ENCODE peak calls at places on chromosome 9, in seven cellular contexts. One of them, this sample, is unnamed. For H3K4me1, the result is how much of the 10 kb centered on the place peaks cover.

GRCh38 chr9:92798358-92798757 is 33.7 kb upstream of the BICD2 start:
- ATAC-seq in RWPE2: no peak
- ATAC-seq in Panc1: no peak
- ATAC-seq in heart left ventricle: no peak
- ATAC-seq in aorta: no peak
- ATAC-seq in upper lobe of left lung: peak
- ATAC-seq in K562: peak
- ATAC-seq in this sample: no peak

GRCh38 chr9:105082843-105083242 is 154.9 kb upstream of the ABCA1 start:
- ATAC-seq in RWPE2: no peak
- ATAC-seq in Panc1: no peak
- ATAC-seq in heart left ventricle: no peak
- ATAC-seq in aorta: no peak
- ATAC-seq in upper lobe of left lung: no peak
- ATAC-seq in K562: no peak
- ATAC-seq in this sample: no peak

GRCh38 chr9:37034938-37035471 is 937 bp upstream of the PAX5 start:
- ATAC-seq in RWPE2: no peak
- ATAC-seq in Panc1: peak
- ATAC-seq in heart left ventricle: no peak
- ATAC-seq in aorta: no peak
- ATAC-seq in upper lobe of left lung: no peak
- ATAC-seq in K562: no peak
- ATAC-seq in this sample: no peak

GRCh38 chr9:38164659-38165221 is 95.7 kb upstream of the SHB start:
- ATAC-seq in RWPE2: no peak
- ATAC-seq in Panc1: no peak
- ATAC-seq in heart left ventricle: no peak
- ATAC-seq in aorta: no peak
- ATAC-seq in upper lobe of left lung: no peak
- ATAC-seq in K562: no peak
- ATAC-seq in this sample: no peak

GRCh38 chr9:126471084-126471611 is 142.6 kb upstream of the LMX1B start:
- ATAC-seq in RWPE2: no peak
- ATAC-seq in Panc1: no peak
- ATAC-seq in heart left ventricle: peak
- ATAC-seq in aorta: peak
- ATAC-seq in upper lobe of left lung: peak
- ATAC-seq in K562: no peak
- ATAC-seq in this sample: peak

GRCh38 chr9:70594546-70594945 is 180.1 kb upstream of the KLF9 start:
- ATAC-seq in RWPE2: no peak
- ATAC-seq in Panc1: no peak
- ATAC-seq in heart left ventricle: no peak
- ATAC-seq in aorta: no peak
- ATAC-seq in upper lobe of left lung: no peak
- ATAC-seq in K562: no peak
- ATAC-seq in this sample: peak

GRCh38 chr9:91342575-91342974 is 19.1 kb downstream of the AUH start:
- ATAC-seq in RWPE2: no peak
- ATAC-seq in Panc1: no peak
- ATAC-seq in heart left ventricle: no peak
- ATAC-seq in aorta: no peak
- ATAC-seq in upper lobe of left lung: no peak
- ATAC-seq in K562: no peak
- ATAC-seq in this sample: no peak

GRCh38 chr9:101533334-101534187 is at the start of gene RNF20:
- ATAC-seq in RWPE2: peak
- ATAC-seq in Panc1: peak
- ATAC-seq in heart left ventricle: peak
- ATAC-seq in aorta: peak
- ATAC-seq in upper lobe of left lung: peak
- ATAC-seq in K562: peak
- ATAC-seq in this sample: peak

GRCh38 chr9:125436613-125437443 is 175.2 kb downstream of the GAPVD1 start:
- ATAC-seq in RWPE2: no peak
- ATAC-seq in Panc1: no peak
- ATAC-seq in heart left ventricle: peak
- ATAC-seq in aorta: no peak
- ATAC-seq in upper lobe of left lung: no peak
- ATAC-seq in K562: peak
- ATAC-seq in this sample: no peak

GRCh38 chr9:105425817-105426433 is 21.9 kb upstream of the FSD1L start:
- ATAC-seq in RWPE2: peak
- ATAC-seq in Panc1: peak
- ATAC-seq in heart left ventricle: no peak
- ATAC-seq in aorta: no peak
- ATAC-seq in upper lobe of left lung: no peak
- ATAC-seq in K562: peak
- ATAC-seq in this sample: no peak

GRCh38 chr9:127233582-127234350 is 30.8 kb upstream of the GARNL3 start:
- ATAC-seq in RWPE2: no peak
- ATAC-seq in Panc1: no peak
- ATAC-seq in heart left ventricle: no peak
- ATAC-seq in aorta: peak
- ATAC-seq in upper lobe of left lung: no peak
- ATAC-seq in K562: no peak
- ATAC-seq in this sample: no peak

GRCh38 chr9:26768196-26768595 is 124.4 kb downstream of the CAAP1 start:
- ATAC-seq in RWPE2: no peak
- ATAC-seq in Panc1: no peak
- ATAC-seq in heart left ventricle: no peak
- ATAC-seq in aorta: no peak
- ATAC-seq in upper lobe of left lung: no peak
- ATAC-seq in K562: no peak
- ATAC-seq in this sample: no peak

GRCh38 chr9:6901179-6901578 is 143.4 kb downstream of the KDM4C start:
- ATAC-seq in RWPE2: peak
- ATAC-seq in Panc1: no peak
- ATAC-seq in heart left ventricle: no peak
- ATAC-seq in aorta: no peak
- ATAC-seq in upper lobe of left lung: no peak
- ATAC-seq in K562: peak
- ATAC-seq in this sample: no peak

GRCh38 chr9:69134412-69134811 is 39.7 kb upstream of the TJP2 start:
- ATAC-seq in RWPE2: no peak
- ATAC-seq in Panc1: no peak
- ATAC-seq in heart left ventricle: no peak
- ATAC-seq in aorta: no peak
- ATAC-seq in upper lobe of left lung: peak
- ATAC-seq in K562: no peak
- ATAC-seq in this sample: no peak

GRCh38 chr9:127974002-127974768 is 6.6 kb downstream of the EEIG1 start:
- ATAC-seq in RWPE2: no peak
- ATAC-seq in Panc1: no peak
- ATAC-seq in heart left ventricle: no peak
- ATAC-seq in aorta: no peak
- ATAC-seq in upper lobe of left lung: no peak
- ATAC-seq in K562: no peak
- ATAC-seq in this sample: no peak

GRCh38 chr9:34898846-34899245 is 59.2 kb upstream of the PHF24 start:
- ATAC-seq in RWPE2: no peak
- ATAC-seq in Panc1: no peak
- ATAC-seq in heart left ventricle: no peak
- ATAC-seq in aorta: no peak
- ATAC-seq in upper lobe of left lung: no peak
- ATAC-seq in K562: no peak
- ATAC-seq in this sample: no peak

GRCh38 chr9:123322771-123323481 is 33.1 kb upstream of the CRB2 start:
- ATAC-seq in RWPE2: no peak
- ATAC-seq in Panc1: no peak
- ATAC-seq in heart left ventricle: peak
- ATAC-seq in aorta: no peak
- ATAC-seq in upper lobe of left lung: no peak
- ATAC-seq in K562: no peak
- ATAC-seq in this sample: no peak

GRCh38 chr9:71177901-71178300 is 56.5 kb upstream of the TRPM3 start:
- ATAC-seq in RWPE2: no peak
- ATAC-seq in Panc1: no peak
- ATAC-seq in heart left ventricle: no peak
- ATAC-seq in aorta: no peak
- ATAC-seq in upper lobe of left lung: no peak
- ATAC-seq in K562: no peak
- ATAC-seq in this sample: no peak

GRCh38 chr9:121183666-121184423 is 17.8 kb downstream of the RAB14 start:
- ATAC-seq in RWPE2: no peak
- ATAC-seq in Panc1: no peak
- ATAC-seq in heart left ventricle: no peak
- ATAC-seq in aorta: no peak
- ATAC-seq in upper lobe of left lung: no peak
- ATAC-seq in K562: no peak
- ATAC-seq in this sample: no peak

GRCh38 chr9:99385215-99385614 is 163.1 kb downstream of the SEC61B start:
- ATAC-seq in RWPE2: no peak
- ATAC-seq in Panc1: no peak
- ATAC-seq in heart left ventricle: no peak
- ATAC-seq in aorta: no peak
- ATAC-seq in upper lobe of left lung: no peak
- ATAC-seq in K562: no peak
- ATAC-seq in this sample: no peak

GRCh38 chr9:108787664-108788048 is 68.1 kb downstream of the ACTL7B start:
- ATAC-seq in RWPE2: peak
- ATAC-seq in Panc1: no peak
- ATAC-seq in heart left ventricle: no peak
- ATAC-seq in aorta: no peak
- ATAC-seq in upper lobe of left lung: no peak
- ATAC-seq in K562: no peak
- ATAC-seq in this sample: no peak

GRCh38 chr9:125495137-125496119 is 211.6 kb downstream of the MAPKAP1 start:
- ATAC-seq in RWPE2: peak
- ATAC-seq in Panc1: peak
- ATAC-seq in heart left ventricle: no peak
- ATAC-seq in aorta: no peak
- ATAC-seq in upper lobe of left lung: no peak
- ATAC-seq in K562: no peak
- ATAC-seq in this sample: no peak

GRCh38 chr9:109313351-109313750 is 7.5 kb downstream of the EPB41L4B start:
- ATAC-seq in RWPE2: no peak
- ATAC-seq in Panc1: peak
- ATAC-seq in heart left ventricle: no peak
- ATAC-seq in aorta: no peak
- ATAC-seq in upper lobe of left lung: no peak
- ATAC-seq in K562: no peak
- ATAC-seq in this sample: no peak

GRCh38 chr9:76585487-76586459 is 126.8 kb downstream of the GCNT1 start:
- ATAC-seq in RWPE2: no peak
- ATAC-seq in Panc1: no peak
- ATAC-seq in heart left ventricle: no peak
- ATAC-seq in aorta: no peak
- ATAC-seq in upper lobe of left lung: no peak
- ATAC-seq in K562: no peak
- ATAC-seq in this sample: no peak

GRCh38 chr9:13845460-13845859 is 468.5 kb downstream of the NFIB start:
- ATAC-seq in RWPE2: peak
- ATAC-seq in Panc1: no peak
- ATAC-seq in heart left ventricle: no peak
- ATAC-seq in aorta: no peak
- ATAC-seq in upper lobe of left lung: no peak
- ATAC-seq in K562: no peak
- ATAC-seq in this sample: no peak
- H3K27ac ChIP-seq in RWPE2: no peak
- H3K27ac ChIP-seq in Panc1: no peak
- H3K27ac ChIP-seq in heart left ventricle: no peak
- H3K27ac ChIP-seq in aorta: no peak
- H3K27ac ChIP-seq in upper lobe of left lung: no peak
- H3K27ac ChIP-seq in K562: no peak
- H3K27ac ChIP-seq in this sample: no peak

DNA sequence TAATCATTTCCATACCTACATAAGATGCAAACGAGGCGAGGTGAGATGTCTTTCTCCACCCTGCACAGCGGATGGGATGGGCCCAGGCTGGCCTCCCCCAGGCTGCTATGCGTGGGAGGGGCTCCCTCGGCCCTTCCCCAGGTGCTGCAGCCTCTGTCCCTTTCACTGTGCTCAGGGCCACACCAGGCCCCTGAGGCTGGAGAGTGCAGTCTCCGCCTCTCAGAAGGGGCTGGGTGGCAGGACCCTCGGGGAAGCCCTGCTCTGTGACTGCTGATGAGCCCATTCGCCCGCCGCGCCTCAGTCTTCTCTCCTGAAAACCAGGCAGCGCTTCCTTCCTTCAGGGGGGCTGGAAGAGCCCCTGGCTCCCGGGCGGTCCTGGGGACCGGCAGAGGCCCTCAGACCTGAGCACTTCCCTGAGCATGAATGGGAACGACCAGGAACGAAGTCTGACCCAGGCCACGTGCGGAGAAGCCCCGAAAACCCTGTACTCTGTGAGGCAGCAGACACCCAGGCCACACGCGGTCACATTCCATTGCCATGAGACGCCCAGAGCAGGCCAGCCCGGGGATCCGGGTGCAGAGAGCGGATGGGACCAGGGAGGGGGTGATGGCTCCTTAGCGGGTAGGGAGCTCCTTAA is 21.9 kb upstream of the NOTCH1 start:
- ATAC-seq in RWPE2: peak
- ATAC-seq in Panc1: peak
- ATAC-seq in heart left ventricle: peak
- ATAC-seq in aorta: peak
- ATAC-seq in upper lobe of left lung: peak
- ATAC-seq in K562: peak
- ATAC-seq in this sample: peak
- H3K4me1 ChIP-seq in RWPE2: under half
- H3K4me1 ChIP-seq in Panc1: under half
- H3K4me1 ChIP-seq in heart left ventricle: half or more
- H3K4me1 ChIP-seq in aorta: under half
- H3K4me1 ChIP-seq in upper lobe of left lung: half or more
- H3K4me1 ChIP-seq in K562: half or more
- H3K4me1 ChIP-seq in this sample: half or more

GRCh38 chr9:114413909-114414308 is 26.1 kb upstream of the AKNA start:
- ATAC-seq in RWPE2: no peak
- ATAC-seq in Panc1: no peak
- ATAC-seq in heart left ventricle: peak
- ATAC-seq in aorta: no peak
- ATAC-seq in upper lobe of left lung: no peak
- ATAC-seq in K562: no peak
- ATAC-seq in this sample: peak
- H3K27ac ChIP-seq in RWPE2: no peak
- H3K27ac ChIP-seq in Panc1: no peak
- H3K27ac ChIP-seq in heart left ventricle: no peak
- H3K27ac ChIP-seq in aorta: no peak
- H3K27ac ChIP-seq in upper lobe of left lung: no peak
- H3K27ac ChIP-seq in K562: no peak
- H3K27ac ChIP-seq in this sample: peak

GRCh38 chr9:97600531-97601227 is 32.5 kb downstream of the TSTD2 start:
- ATAC-seq in RWPE2: no peak
- ATAC-seq in Panc1: no peak
- ATAC-seq in heart left ventricle: no peak
- ATAC-seq in aorta: no peak
- ATAC-seq in upper lobe of left lung: no peak
- ATAC-seq in K562: no peak
- ATAC-seq in this sample: no peak
- H3K4me1 ChIP-seq in RWPE2: under half
- H3K4me1 ChIP-seq in Panc1: under half
- H3K4me1 ChIP-seq in heart left ventricle: under half
- H3K4me1 ChIP-seq in aorta: under half
- H3K4me1 ChIP-seq in upper lobe of left lung: under half
- H3K4me1 ChIP-seq in K562: under half
- H3K4me1 ChIP-seq in this sample: under half

DNA sequence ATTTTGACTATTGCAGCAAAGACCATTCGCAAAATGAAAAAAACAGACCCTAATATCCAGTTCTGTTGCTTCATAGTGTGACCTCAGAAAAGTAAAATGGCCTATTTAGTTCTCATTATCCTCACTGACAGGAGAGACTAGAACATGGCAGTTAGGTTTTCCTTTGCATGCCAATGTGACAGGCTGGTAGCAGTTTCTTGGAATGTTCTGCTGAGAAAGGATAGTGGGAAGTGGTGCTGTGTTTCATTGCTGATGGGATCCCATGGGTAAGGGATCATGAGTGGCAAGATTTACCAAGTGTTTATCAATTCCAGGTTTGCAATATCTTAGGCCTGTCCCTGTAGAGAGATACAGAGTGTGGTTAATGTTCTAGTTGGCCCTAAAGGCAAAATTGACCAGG is 88.5 kb downstream of the ACER2 start:
- ATAC-seq in RWPE2: no peak
- ATAC-seq in Panc1: no peak
- ATAC-seq in heart left ventricle: no peak
- ATAC-seq in aorta: no peak
- ATAC-seq in upper lobe of left lung: no peak
- ATAC-seq in K562: no peak
- ATAC-seq in this sample: no peak
- H3K27ac ChIP-seq in RWPE2: no peak
- H3K27ac ChIP-seq in Panc1: no peak
- H3K27ac ChIP-seq in heart left ventricle: no peak
- H3K27ac ChIP-seq in aorta: no peak
- H3K27ac ChIP-seq in upper lobe of left lung: no peak
- H3K27ac ChIP-seq in K562: no peak
- H3K27ac ChIP-seq in this sample: no peak